ENCODE peak calls at places on chromosomes 7 and 10, in six cellular contexts. T, O, P, B, R and F are unnamed samples.

GRCh38 chr7:64886956-64887545 is 16.0 kb upstream of the ZNF273 start:
- DNase-seq in T (no peak), O (no peak), P (no peak), B (no peak), R (no peak), F (no peak)

GRCh38 chr7:34333184-34333583 is 324.8 kb upstream of the NPSR1 start:
- DNase-seq in T (no peak), O (no peak), P (no peak), B (no peak), R (no peak), F (no peak)

GRCh38 chr10:19937989-19938388 is 121.8 kb downstream of the PLXDC2 start:
- DNase-seq in T (no peak), O (no peak), P (no peak), B (no peak), R (no peak), F (no peak)

GRCh38 chr10:14250496-14250895 is 80.2 kb downstream of the FRMD4A start:
- DNase-seq in T (no peak), O (no peak), P (no peak), B (no peak), R (no peak), F (no peak)

GRCh38 chr10:43198682-43199005 is 60.4 kb downstream of the CSGALNACT2 start:
- DNase-seq in T (no peak), O (no peak), P (no peak), B (no peak), R (no peak), F (no peak)

GRCh38 chr10:60717852-60718251 is 60.4 kb upstream of the CDK1 start:
- DNase-seq in T (peak; percentile 14), O (no peak), P (peak; percentile 45), B (no peak), R (no peak), F (no peak)

GRCh38 chr10:49110684-49111319 is 4.5 kb downstream of the VSTM4 start:
- DNase-seq in T (no peak), O (no peak), P (no peak), B (no peak), R (no peak), F (no peak)

GRCh38 chr7:131235489-131236317 is 92.0 kb upstream of the MKLN1 start:
- DNase-seq in T (peak; percentile 96), O (peak; percentile 98), P (peak; percentile 99), B (peak; percentile 78), R (peak; percentile 60), F (peak; percentile 31)

GRCh38 chr7:68411742-68412141 is 1186.5 kb upstream of the AUTS2 start:
- DNase-seq in T (no peak), O (no peak), P (no peak), B (no peak), R (no peak), F (no peak)

GRCh38 chr7:50664461-50664922 is 99.3 kb upstream of the DDC start:
- DNase-seq in T (no peak), O (peak; percentile 91), P (peak; percentile 88), B (no peak), R (no peak), F (no peak)

GRCh38 chr10:129852829-129853228 is 111.2 kb downstream of the EBF3 start:
- DNase-seq in T (no peak), O (no peak), P (no peak), B (no peak), R (no peak), F (no peak)

GRCh38 chr10:30092151-30092790 is 32.9 kb upstream of the JCAD start:
- DNase-seq in T (no peak), O (peak; percentile 60), P (peak; percentile 21), B (no peak), R (no peak), F (no peak)

GRCh38 chr7:30678805-30679204 is 3.5 kb downstream of the CRHR2 start:
- DNase-seq in T (no peak), O (no peak), P (no peak), B (no peak), R (no peak), F (no peak)

GRCh38 chr10:21372651-21373410 is 152.7 kb downstream of the SKIDA1 start:
- DNase-seq in T (peak; percentile 93), O (peak; percentile 70), P (peak; percentile 81), B (peak; percentile 16), R (peak; percentile 11), F (peak; percentile 70)

GRCh38 chr7:75992083-75992755 is 2.2 kb downstream of the TMEM120A start:
- DNase-seq in T (no peak), O (no peak), P (no peak), B (no peak), R (no peak), F (no peak)

GRCh38 chr10:110834622-110835219 is 37.0 kb upstream of the PDCD4 start:
- DNase-seq in T (no peak), O (no peak), P (no peak), B (peak; percentile 40), R (no peak), F (no peak)

GRCh38 chr7:98878365-98879197 is at the start of gene TRRAP:
- DNase-seq in T (no peak), O (peak; percentile 77), P (no peak), B (peak; percentile 72), R (peak; percentile 79), F (peak; percentile 85)